ENCODE peak calls at places on chromosomes 13 and 19, in six cellular contexts. Z is breast epithelium; G is mesendoderm; M is colonic mucosa; X is effector memory CD4-positive, alpha-beta T cell; H is heart left ventricle. O is an unnamed sample. For H3K4me1, the result is how much of the 10 kb centered on the place peaks cover.

GRCh38 chr19:45492627-45493470 is 4.0 kb downstream of the RTN2 start:
- DNase-seq in G (peak), H (peak), M (peak), Z (no peak), X (no peak), O (no peak)

GRCh38 chr19:7928741-7929701 is 3.1 kb upstream of the CTXN1 start:
- DNase-seq in H (no peak), X (peak), M (no peak), G (peak), Z (no peak), O (peak)

GRCh38 chr13:36359301-36359950 is 13.2 kb upstream of the SPART start:
- DNase-seq in Z (no peak), M (no peak), G (no peak), X (no peak), H (no peak), O (no peak)

GRCh38 chr13:21987793-21988192 is 316.9 kb downstream of the FGF9 start:
- DNase-seq in Z (no peak), H (no peak), M (no peak), G (no peak), X (no peak), O (no peak)

GRCh38 chr19:6233827-6234511 is 45.8 kb downstream of the MLLT1 start:
- DNase-seq in Z (no peak), X (no peak), H (peak), G (no peak), M (no peak), O (no peak)

GRCh38 chr19:47225746-47226425 is 5.1 kb downstream of the BBC3 start:
- DNase-seq in G (peak), Z (peak), M (peak), H (peak), X (peak), O (peak)

GRCh38 chr19:11203194-11204075 is 6.1 kb upstream of the KANK2 start:
- DNase-seq in M (peak), G (peak), H (peak), Z (no peak), X (no peak), O (peak)

GRCh38 chr19:35755550-35756371 is 1.1 kb downstream of the HSPB6 start:
- DNase-seq in G (no peak), X (peak), M (peak), H (peak), Z (peak), O (no peak)

GRCh38 chr19:41997121-41997850 is 3.3 kb upstream of the ATP1A3 start:
- DNase-seq in M (peak), X (no peak), H (peak), Z (no peak), G (peak), O (peak)

GRCh38 chr19:48333467-48334384 is 8.4 kb downstream of the EMP3 start:
- DNase-seq in M (peak), Z (peak), G (peak), H (peak), X (peak), O (peak)

GRCh38 chr13:30091691-30092090 is 215.7 kb downstream of the KATNAL1 start:
- DNase-seq in G (no peak), M (no peak), H (no peak), Z (no peak), X (no peak), O (no peak)

GRCh38 chr13:107881362-107881761 is 334.0 kb downstream of the LIG4 start:
- DNase-seq in G (no peak), M (no peak), Z (no peak), X (no peak), H (no peak), O (no peak)

GRCh38 chr13:29936051-29936813 is 85.8 kb upstream of the UBL3 start:
- DNase-seq in X (no peak), G (no peak), Z (no peak), M (no peak), H (no peak), O (no peak)

GRCh38 chr13:79485451-79485850 is 4.5 kb downstream of the NDFIP2 start:
- DNase-seq in M (no peak), G (no peak), X (no peak), Z (no peak), H (no peak), O (no peak)

GRCh38 chr13:49419292-49419691 is 24.6 kb downstream of the CAB39L start:
- DNase-seq in Z (no peak), G (no peak), H (no peak), M (no peak), X (no peak), O (no peak)

GRCh38 chr19:40982594-40983101 is 8.4 kb upstream of the CYP2B6 start:
- DNase-seq in H (no peak), X (no peak), Z (no peak), M (no peak), G (peak), O (no peak)

GRCh38 chr19:35332817-35333216 is 3.8 kb downstream of the CD22 start:
- DNase-seq in M (no peak), G (no peak), X (no peak), H (no peak), Z (no peak), O (no peak)

GRCh38 chr19:18794029-18794313 is 2.9 kb upstream of the COMP start:
- DNase-seq in Z (no peak), M (no peak), H (no peak), X (no peak), G (no peak), O (no peak)

GRCh38 chr13:99053636-99054233 is 75.9 kb upstream of the DOCK9 start:
- DNase-seq in X (no peak), Z (no peak), H (no peak), G (no peak), M (no peak), O (peak)

GRCh38 chr13:40640202-40640601 is 26.2 kb downstream of the FOXO1 start:
- DNase-seq in G (no peak), H (no peak), Z (no peak), X (no peak), M (no peak), O (no peak)
- H3K4me1 ChIP-seq in G (under half), H (half or more), Z (under half), X (under half), M (under half), O (under half)

DNA sequence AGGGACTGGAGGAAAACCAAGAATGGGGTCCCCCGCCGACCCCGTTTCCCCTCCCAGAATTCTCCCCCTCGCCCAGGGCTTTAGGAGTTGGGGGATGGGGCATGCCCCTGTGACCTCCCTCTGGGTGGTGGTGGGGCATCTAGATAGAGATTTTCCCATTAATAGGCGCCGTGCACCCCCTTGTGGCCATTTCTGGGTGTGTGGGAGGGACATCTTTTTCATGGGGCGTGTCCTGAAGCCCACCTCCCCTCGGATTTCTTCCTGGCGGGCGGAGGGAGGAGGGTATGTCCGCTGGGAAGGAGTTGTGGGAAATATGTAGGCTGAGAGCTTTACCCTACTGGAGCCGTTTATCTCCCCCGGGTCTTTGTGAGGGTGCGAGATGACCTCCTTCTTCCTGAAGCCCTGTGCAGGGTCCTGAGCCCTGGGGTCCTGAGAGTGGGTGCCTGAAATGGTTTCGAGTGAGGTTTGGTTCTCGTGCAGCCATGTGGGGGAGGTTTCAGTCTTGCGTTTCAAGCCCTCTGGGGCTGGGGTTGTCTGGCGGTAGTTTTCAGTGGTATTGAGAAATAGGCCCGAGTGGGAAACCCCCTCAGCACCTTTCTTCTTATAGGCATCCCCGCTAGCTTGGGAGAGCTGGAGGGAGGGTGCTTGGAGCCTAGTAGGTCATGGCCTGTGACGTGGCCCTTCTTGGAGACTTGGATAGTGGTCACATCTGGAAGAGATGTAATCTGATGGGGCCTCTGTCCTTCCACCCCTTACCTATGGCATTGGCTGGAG is 1.0 kb downstream of the PRMT1 start:
- DNase-seq in M (peak), H (peak), G (peak), Z (peak), X (peak), O (peak)
- H3K4me1 ChIP-seq in M (under half), H (half or more), G (under half), Z (under half), X (under half), O (under half)

DNA sequence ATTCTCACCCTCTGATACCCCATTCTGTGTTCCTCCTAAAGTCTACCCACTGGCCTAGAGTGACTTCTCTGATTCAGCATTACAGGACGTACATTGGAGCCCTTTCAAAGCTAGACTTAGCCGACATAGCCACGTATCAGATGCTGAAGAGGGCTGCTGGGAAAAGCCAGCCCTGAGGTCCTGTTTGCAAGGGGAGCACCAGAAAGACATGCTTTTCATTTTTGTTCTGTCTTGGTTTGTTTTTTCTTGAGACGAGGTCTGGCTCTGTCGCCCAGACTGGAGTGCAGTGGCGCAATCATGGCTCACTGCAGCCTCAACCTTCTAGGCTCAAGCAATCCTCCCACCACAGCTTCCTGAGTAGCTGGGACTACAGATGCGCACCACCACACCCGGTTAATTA is 6.3 kb upstream of the ZSWIM4 start:
- DNase-seq in M (no peak), Z (no peak), X (peak), G (no peak), H (no peak), O (peak)
- H3K4me1 ChIP-seq in M (under half), Z (under half), X (under half), G (under half), H (under half), O (under half)

GRCh38 chr19:2538096-2538757 is 62.3 kb downstream of the GADD45B start:
- DNase-seq in Z (no peak), G (no peak), X (no peak), H (no peak), M (no peak), O (no peak)

GRCh38 chr19:2542341-2543069 is 66.6 kb downstream of the GADD45B start:
- DNase-seq in H (no peak), X (no peak), Z (no peak), M (no peak), G (peak), O (no peak)

GRCh38 chr19:2540646-2541454 is 64.9 kb downstream of the GADD45B start:
- DNase-seq in X (no peak), Z (peak), G (peak), M (peak), H (peak), O (no peak)

GRCh38 chr19:2537544-2537943 is 61.6 kb downstream of the GADD45B start:
- DNase-seq in X (no peak), M (no peak), Z (no peak), H (no peak), G (no peak), O (peak)

GRCh38 chr19:2540251-2540645 is 64.3 kb downstream of the GADD45B start:
- DNase-seq in G (no peak), Z (no peak), X (no peak), H (no peak), M (no peak), O (no peak)
- H3K4me1 ChIP-seq in G (under half), Z (under half), X (under half), H (half or more), M (under half), O (under half)

DNA sequence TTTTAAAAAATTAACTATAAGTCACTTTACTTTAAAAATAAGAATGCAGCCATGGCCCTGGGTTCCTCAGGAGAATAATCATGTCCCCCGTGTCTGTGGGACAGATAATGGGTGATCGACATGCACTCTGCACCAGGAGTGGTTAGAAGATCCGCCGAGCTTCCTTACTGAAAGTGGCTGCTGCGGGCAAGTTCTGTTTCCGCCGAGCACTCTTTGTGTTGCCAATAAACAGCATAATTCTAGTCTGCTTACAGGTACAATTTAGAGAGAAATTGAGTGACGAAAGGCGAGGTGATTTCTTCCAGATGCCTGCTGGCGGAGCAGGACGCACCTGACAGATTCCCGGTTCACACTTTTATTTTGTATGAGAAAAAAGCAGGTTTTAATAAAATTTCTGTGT is 139.0 kb downstream of the SOX1 start:
- DNase-seq in Z (no peak), M (no peak), X (no peak), H (no peak), G (no peak), O (no peak)
- H3K4me1 ChIP-seq in Z (under half), M (under half), X (under half), H (under half), G (under half), O (under half)

GRCh38 chr19:3455393-3455955 is 24.9 kb downstream of the SMIM24 start:
- DNase-seq in H (no peak), M (no peak), G (no peak), Z (no peak), X (no peak), O (no peak)
- H3K4me1 ChIP-seq in H (half or more), M (under half), G (under half), Z (under half), X (under half), O (under half)